ENCODE peak calls at places on chromosomes 6 and 20, in five cellular contexts. B, D, M, Z and O are unnamed samples.
A peak's percentile ranks its signal among the peaks of the same experiment; 100 is the strongest.

GRCh38 chr20:62175711-62176110 is 7.1 kb upstream of the MTG2 start:
- DNase-seq in B (no peak), D (no peak), M (no peak), Z (no peak), O (no peak)

GRCh38 chr6:79762370-79762769 is 131.2 kb downstream of the SH3BGRL2 start:
- DNase-seq in B (peak; percentile 5), D (no peak), M (no peak), Z (no peak), O (no peak)

GRCh38 chr6:36249010-36249409 is 20.9 kb upstream of the PNPLA1 start:
- DNase-seq in B (peak; percentile 16), D (no peak), M (no peak), Z (no peak), O (no peak)

GRCh38 chr6:102995491-102995890 is 1602.0 kb downstream of the GRIK2 start:
- DNase-seq in B (no peak), D (no peak), M (no peak), Z (no peak), O (no peak)

GRCh38 chr20:20248620-20249200 is 119.2 kb upstream of the INSM1 start:
- DNase-seq in B (no peak), D (no peak), M (no peak), Z (no peak), O (peak; percentile 73)

GRCh38 chr6:26304213-26305096 is 60.5 kb upstream of the BTN3A2 start:
- DNase-seq in B (peak; percentile 56), D (no peak), M (no peak), Z (peak; percentile 46), O (peak; percentile 84)

GRCh38 chr20:34082232-34082887 is 29.7 kb downstream of the EIF2S2 start:
- DNase-seq in B (no peak), D (no peak), M (no peak), Z (no peak), O (no peak)

GRCh38 chr6:34993206-34993605 is 104.2 kb downstream of the ANKS1A start:
- DNase-seq in B (no peak), D (no peak), M (no peak), Z (no peak), O (no peak)

GRCh38 chr6:121760640-121761213 is 325.3 kb downstream of the GJA1 start:
- DNase-seq in B (no peak), D (no peak), M (no peak), Z (no peak), O (no peak)

GRCh38 chr6:4658486-4658885 is 117.7 kb upstream of the CDYL start:
- DNase-seq in B (no peak), D (no peak), M (no peak), Z (no peak), O (no peak)

GRCh38 chr20:43043887-43044286 is 145.8 kb downstream of the PTPRT start:
- DNase-seq in B (no peak), D (no peak), M (no peak), Z (no peak), O (no peak)

GRCh38 chr6:108796875-108797274 is 51.3 kb upstream of the ARMC2 start:
- DNase-seq in B (no peak), D (no peak), M (no peak), Z (no peak), O (no peak)

GRCh38 chr20:33305591-33306057 is 22.6 kb downstream of the BPIFB1 start:
- DNase-seq in B (no peak), D (no peak), M (no peak), Z (no peak), O (no peak)

GRCh38 chr20:34058831-34059230 is 53.2 kb downstream of the EIF2S2 start:
- DNase-seq in B (no peak), D (no peak), M (no peak), Z (no peak), O (peak; percentile 35)

GRCh38 chr6:21666200-21666671 is 72.7 kb downstream of the SOX4 start:
- DNase-seq in B (peak; percentile 34), D (peak; percentile 58), M (peak; percentile 20), Z (no peak), O (peak; percentile 22)

GRCh38 chr6:43823879-43824740 is 54.1 kb downstream of the VEGFA start:
- DNase-seq in B (no peak), D (no peak), M (no peak), Z (no peak), O (peak; percentile 23)

GRCh38 chr20:35478804-35479472 is 23.5 kb downstream of the CEP250 start:
- DNase-seq in B (no peak), D (no peak), M (no peak), Z (no peak), O (peak; percentile 23)

GRCh38 chr6:112227411-112227810 is 27.0 kb downstream of the LAMA4 start:
- DNase-seq in B (peak; percentile 30), D (no peak), M (no peak), Z (no peak), O (no peak)

GRCh38 chr20:56631990-56632327 is 2.9 kb downstream of the TFAP2C start:
- DNase-seq in B (no peak), D (no peak), M (no peak), Z (no peak), O (no peak)

GRCh38 chr6:157496534-157497095 is 115.6 kb downstream of the ZDHHC14 start:
- DNase-seq in B (no peak), D (no peak), M (no peak), Z (no peak), O (no peak)

GRCh38 chr6:114068119-114068518 is 97.2 kb upstream of the HDAC2 start:
- DNase-seq in B (no peak), D (no peak), M (no peak), Z (no peak), O (no peak)

GRCh38 chr6:45571159-45571558 is 193.4 kb upstream of the SUPT3H start:
- DNase-seq in B (no peak), D (no peak), M (no peak), Z (no peak), O (no peak)

GRCh38 chr6:71181565-71181964 is 107.0 kb upstream of the OGFRL1 start:
- DNase-seq in B (peak; percentile 95), D (peak; percentile 42), M (no peak), Z (peak; percentile 91), O (no peak)

GRCh38 chr6:100126682-100127484 is 132.9 kb upstream of the MCHR2 start:
- DNase-seq in B (no peak), D (no peak), M (no peak), Z (no peak), O (peak; percentile 51)
- TF ChIP-seq CTCF in B (no peak), D (no peak), M (no peak), Z (no peak), O (no peak)

GRCh38 chr6:11083491-11083890 is 10.1 kb upstream of the SMIM13 start:
- DNase-seq in B (peak; percentile 56), D (no peak), M (no peak), Z (peak; percentile 47), O (no peak)
- H3K4me3 ChIP-seq in B (no peak overlapping the region), D (no peak overlapping the region), M (no peak overlapping the region), Z (no peak overlapping the region), O (no peak overlapping the region)

GRCh38 chr6:30345852-30346251 is 896 bp downstream of the RPP21 start:
- DNase-seq in B (no peak), D (no peak), M (no peak), Z (no peak), O (no peak)

GRCh38 chr6:30348957-30349356 is 4.0 kb downstream of the RPP21 start:
- DNase-seq in B (no peak), D (no peak), M (no peak), Z (no peak), O (no peak)

GRCh38 chr6:30350519-30350918 is 5.6 kb downstream of the RPP21 start:
- DNase-seq in B (peak; percentile 24), D (no peak), M (no peak), Z (peak; percentile 9), O (no peak)

GRCh38 chr6:30352550-30352949 is 7.6 kb downstream of the RPP21 start:
- DNase-seq in B (no peak), D (no peak), M (no peak), Z (no peak), O (no peak)

GRCh38 chr6:30349411-30350177 is 4.6 kb downstream of the RPP21 start:
- DNase-seq in B (no peak), D (no peak), M (no peak), Z (no peak), O (no peak)
- TF ChIP-seq CTCF in B (peak; percentile 8), D (no peak), M (no peak), Z (no peak), O (no peak)

DNA sequence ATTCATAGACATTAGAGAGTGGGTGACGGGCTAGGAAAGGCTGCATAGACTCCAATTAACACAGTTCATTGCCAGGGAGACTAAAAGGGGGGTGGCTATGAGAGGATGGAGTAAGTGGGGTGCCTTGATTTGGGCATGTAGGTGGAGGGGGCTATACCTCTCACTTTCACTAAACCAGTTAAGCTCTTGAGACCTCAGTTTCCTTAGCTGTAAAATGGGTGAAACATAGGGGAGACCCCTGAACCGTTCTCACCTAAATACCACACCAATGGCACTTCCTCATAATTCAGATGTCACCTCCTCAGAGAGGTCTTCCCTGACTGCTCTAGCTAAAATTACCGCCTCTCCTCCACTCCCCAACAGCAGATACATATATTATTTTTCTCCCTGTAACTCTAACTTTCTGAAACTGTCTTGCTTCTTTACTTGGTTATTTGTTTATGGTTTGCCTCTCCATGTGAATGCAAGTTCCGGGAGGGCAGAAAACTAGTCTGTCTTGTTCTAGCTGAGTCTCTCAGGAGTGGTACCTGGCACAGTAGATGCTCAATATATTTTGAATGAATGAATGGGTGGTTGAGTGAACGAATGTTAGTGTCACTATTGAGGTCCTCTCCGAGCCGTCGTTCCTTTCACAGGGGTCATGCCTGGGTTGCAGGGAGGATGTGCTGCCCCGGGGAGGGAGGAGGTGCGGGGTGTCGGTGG is 615 bp upstream of the EYA2 start:
- DNase-seq in B (no peak), D (no peak), M (no peak), Z (no peak), O (no peak)
- H3K4me3 ChIP-seq in B (no peak overlapping the region), D (peak overlapping the region; percentile 91), M (peak overlapping the region; percentile 64), Z (no peak overlapping the region), O (no peak overlapping the region)

GRCh38 chr20:13166006-13166405 is 55.1 kb upstream of the ISM1 start:
- DNase-seq in B (no peak), D (no peak), M (no peak), Z (no peak), O (no peak)
- TF ChIP-seq CTCF in B (no peak), D (no peak), M (no peak), Z (no peak), O (no peak)